ENCODE peak calls at places on chromosomes 4 and X, in eight cellular contexts. H is stimulated activated naive CD8-positive, alpha-beta T cell treated with anti-CD3 and anti-CD28 coated beads, Interleukin-15, Interleukin-2, amounts not matched to agents 100 U/mL and 50 U/mL, for 24 hours; P is AG09309; G is stimulated activated CD4-positive, alpha-beta T cell treated with anti-CD3 and anti-CD28 coated beads, Interleukin-15, amount 100 ng/mL, for 48 hours; K is activated T-cell treated with anti-CD3 and anti-CD28 coated beads for 1 hour; L is memory B cell; T is head of caudate nucleus; V is SK-N-SH. Q is an unnamed sample.

GRCh38 chrX:119614776-119615175 is 8.6 kb upstream of the NKRF start:
- DNase-seq in G (no peak), L (no peak), V (no peak), T (no peak), K (no peak), P (no peak), H (no peak), Q (no peak)

GRCh38 chrX:69603566-69604194 is 12.2 kb upstream of the EDA start:
- DNase-seq in H (no peak), P (no peak), G (no peak), T (no peak), L (no peak), V (no peak), K (no peak), Q (no peak)

GRCh38 chr4:41142356-41142755 is 72.0 kb downstream of the APBB2 start:
- DNase-seq in T (no peak), V (no peak), P (no peak), L (no peak), G (no peak), K (no peak), H (no peak), Q (no peak)

GRCh38 chr4:75340561-75340960 is 173.6 kb downstream of the RCHY1 start:
- DNase-seq in T (no peak), K (no peak), P (no peak), G (no peak), L (no peak), V (no peak), H (no peak), Q (no peak)

GRCh38 chrX:1685460-1685859 is 70.6 kb downstream of the ASMT start:
- DNase-seq in P (no peak), H (no peak), L (no peak), T (no peak), G (no peak), V (no peak), K (no peak), Q (no peak)

GRCh38 chrX:112846787-112847186 is 6.2 kb upstream of the AMOT start:
- DNase-seq in H (no peak), V (no peak), L (no peak), T (no peak), P (no peak), G (no peak), K (no peak), Q (no peak)

GRCh38 chr4:165326831-165327210 is 648 bp upstream of the MSMO1 start:
- DNase-seq in L (no peak), H (peak), G (no peak), P (no peak), T (no peak), K (no peak), V (peak), Q (no peak)

GRCh38 chr4:65241257-65241997 is 428.9 kb downstream of the EPHA5 start:
- DNase-seq in V (no peak), G (no peak), T (no peak), K (no peak), L (no peak), P (no peak), H (no peak), Q (no peak)

GRCh38 chrX:16868920-16869319 is 1.2 kb downstream of the RBBP7 start:
- DNase-seq in V (no peak), K (no peak), T (no peak), P (no peak), G (no peak), L (no peak), H (no peak), Q (no peak)

GRCh38 chr4:76562851-76563803 is 128.1 kb downstream of the SHROOM3 start:
- DNase-seq in P (no peak), V (no peak), G (no peak), K (no peak), H (peak), L (no peak), T (no peak), Q (no peak)

GRCh38 chrX:111151764-111152163 is 55.8 kb downstream of the PAK3 start:
- DNase-seq in G (no peak), H (no peak), L (no peak), K (no peak), T (no peak), P (no peak), V (no peak), Q (no peak)

GRCh38 chr4:104571341-104571740 is 76.6 kb upstream of the CXXC4 start:
- DNase-seq in V (no peak), T (no peak), H (no peak), G (no peak), L (no peak), K (no peak), P (no peak), Q (no peak)

GRCh38 chr4:2588259-2588658 is 51.8 kb downstream of the FAM193A start:
- DNase-seq in T (no peak), H (no peak), L (no peak), G (no peak), P (no peak), K (no peak), V (no peak), Q (no peak)

GRCh38 chrX:70054391-70054790 is 4.7 kb upstream of the AWAT2 start:
- DNase-seq in G (no peak), K (no peak), V (no peak), L (no peak), H (no peak), P (no peak), T (no peak), Q (no peak)

GRCh38 chr4:137892134-137892533 is 350.0 kb downstream of the SLC7A11 start:
- DNase-seq in L (no peak), K (no peak), P (peak), T (no peak), G (no peak), V (no peak), H (no peak), Q (no peak)

GRCh38 chr4:185811509-185812364 is at the start of gene SORBS2:
- DNase-seq in K (no peak), H (no peak), V (peak), P (no peak), G (no peak), T (peak), L (peak), Q (peak)

GRCh38 chr4:48340276-48340904 is 939 bp upstream of the SLAIN2 start:
- DNase-seq in H (no peak), G (no peak), T (no peak), P (peak), V (no peak), L (no peak), K (no peak), Q (no peak)

GRCh38 chrX:101427954-101428353 is 19.9 kb downstream of the HNRNPH2 start:
- DNase-seq in G (no peak), L (no peak), V (no peak), P (no peak), K (no peak), H (no peak), T (no peak), Q (no peak)

GRCh38 chr4:171983935-171984805 is 171.0 kb downstream of the GALNTL6 start:
- DNase-seq in V (no peak), P (no peak), T (no peak), K (no peak), H (no peak), G (no peak), L (no peak), Q (no peak)

GRCh38 chr4:119490335-119490734 is 138.3 kb downstream of the PDE5A start:
- DNase-seq in K (no peak), L (no peak), T (no peak), G (no peak), P (no peak), V (no peak), H (no peak), Q (peak)

GRCh38 chrX:68901512-68901911 is 72.7 kb downstream of the EFNB1 start:
- DNase-seq in K (no peak), L (no peak), P (no peak), T (no peak), H (no peak), G (no peak), V (no peak), Q (no peak)

GRCh38 chrX:110089656-110090404 is 86.9 kb downstream of the TMEM164 start:
- DNase-seq in T (no peak), V (no peak), K (no peak), H (no peak), P (no peak), G (no peak), L (no peak), Q (no peak)

GRCh38 chr4:128757712-128758111 is 51.8 kb upstream of the JADE1 start:
- DNase-seq in K (no peak), T (no peak), H (no peak), V (no peak), P (no peak), L (no peak), G (no peak), Q (peak)

GRCh38 chr4:75698162-75698962 is 25.2 kb upstream of the G3BP2 start:
- DNase-seq in V (no peak), P (no peak), G (no peak), K (no peak), T (no peak), L (peak), H (peak), Q (no peak)

GRCh38 chr4:96585304-96585703 is 745.4 kb downstream of the PDHA2 start:
- DNase-seq in L (no peak), P (no peak), G (no peak), V (no peak), H (no peak), T (no peak), K (no peak), Q (no peak)

GRCh38 chr4:132395576-132395975 is 753.5 kb upstream of the PCDH10 start:
- DNase-seq in G (no peak), T (no peak), H (no peak), K (no peak), P (no peak), L (no peak), V (no peak), Q (no peak)

GRCh38 chr4:80155286-80155982 is 41.9 kb upstream of the PRDM8 start:
- DNase-seq in T (no peak), V (no peak), K (no peak), G (no peak), P (no peak), H (no peak), L (no peak), Q (no peak)

GRCh38 chr4:40858946-40859345 is 109.2 kb downstream of the NSUN7 start:
- DNase-seq in K (no peak), H (no peak), G (no peak), T (no peak), V (no peak), L (no peak), P (no peak), Q (no peak)

Q was measured in retina.